ENCODE peak calls at places on chromosomes 12 and 14, in seven cellular contexts. One of them, this sample, is unnamed.

GRCh38 chr14:62689741-62690140 is 355.5 kb downstream of the KCNH5 start:
- DNase-seq in IMR-90: no peak
- DNase-seq in substantia nigra: no peak
- DNase-seq in naive thymus-derived CD4-positive, alpha-beta T cell: no peak
- DNase-seq in esophagus squamous epithelium: no peak
- DNase-seq in upper lobe of right lung: no peak
- DNase-seq in cardiac muscle cell: no peak
- DNase-seq in this sample: no peak

GRCh38 chr12:76085159-76085868 is 829 bp upstream of the NAP1L1 start:
- DNase-seq in upper lobe of right lung: no peak
- DNase-seq in naive thymus-derived CD4-positive, alpha-beta T cell: peak
- DNase-seq in cardiac muscle cell: peak
- DNase-seq in esophagus squamous epithelium: no peak
- DNase-seq in substantia nigra: no peak
- DNase-seq in IMR-90: peak
- DNase-seq in this sample: peak

GRCh38 chr12:39620664-39621658 is 1.4 kb upstream of the ABCD2 start:
- DNase-seq in IMR-90: no peak
- DNase-seq in upper lobe of right lung: no peak
- DNase-seq in substantia nigra: no peak
- DNase-seq in naive thymus-derived CD4-positive, alpha-beta T cell: peak
- DNase-seq in esophagus squamous epithelium: no peak
- DNase-seq in cardiac muscle cell: peak
- DNase-seq in this sample: peak

GRCh38 chr14:69643430-69644200 is 32.2 kb downstream of the SUSD6 start:
- DNase-seq in naive thymus-derived CD4-positive, alpha-beta T cell: no peak
- DNase-seq in substantia nigra: no peak
- DNase-seq in upper lobe of right lung: peak
- DNase-seq in cardiac muscle cell: no peak
- DNase-seq in IMR-90: peak
- DNase-seq in esophagus squamous epithelium: no peak
- DNase-seq in this sample: no peak

GRCh38 chr14:64745511-64746041 is 41.4 kb downstream of the PLEKHG3 start:
- DNase-seq in cardiac muscle cell: peak
- DNase-seq in esophagus squamous epithelium: no peak
- DNase-seq in substantia nigra: no peak
- DNase-seq in upper lobe of right lung: no peak
- DNase-seq in naive thymus-derived CD4-positive, alpha-beta T cell: no peak
- DNase-seq in IMR-90: peak
- DNase-seq in this sample: no peak

GRCh38 chr12:32181498-32182175 is 75.0 kb downstream of the BICD1 start:
- DNase-seq in IMR-90: no peak
- DNase-seq in naive thymus-derived CD4-positive, alpha-beta T cell: no peak
- DNase-seq in esophagus squamous epithelium: no peak
- DNase-seq in upper lobe of right lung: no peak
- DNase-seq in substantia nigra: no peak
- DNase-seq in cardiac muscle cell: no peak
- DNase-seq in this sample: no peak

GRCh38 chr14:60965402-60965801 is 15.5 kb downstream of the TRMT5 start:
- DNase-seq in esophagus squamous epithelium: no peak
- DNase-seq in substantia nigra: no peak
- DNase-seq in cardiac muscle cell: peak
- DNase-seq in upper lobe of right lung: no peak
- DNase-seq in naive thymus-derived CD4-positive, alpha-beta T cell: no peak
- DNase-seq in IMR-90: peak
- DNase-seq in this sample: no peak

GRCh38 chr12:13252024-13252423 is 55.5 kb downstream of the EMP1 start:
- DNase-seq in upper lobe of right lung: no peak
- DNase-seq in cardiac muscle cell: no peak
- DNase-seq in esophagus squamous epithelium: no peak
- DNase-seq in IMR-90: no peak
- DNase-seq in substantia nigra: no peak
- DNase-seq in naive thymus-derived CD4-positive, alpha-beta T cell: no peak
- DNase-seq in this sample: no peak

GRCh38 chr14:40485688-40486087 is 1053.5 kb upstream of the FBXO33 start:
- DNase-seq in cardiac muscle cell: no peak
- DNase-seq in esophagus squamous epithelium: no peak
- DNase-seq in IMR-90: no peak
- DNase-seq in substantia nigra: no peak
- DNase-seq in upper lobe of right lung: no peak
- DNase-seq in naive thymus-derived CD4-positive, alpha-beta T cell: no peak
- DNase-seq in this sample: no peak

GRCh38 chr14:93986972-93987371 is 10.1 kb upstream of the CCDC197 start:
- DNase-seq in naive thymus-derived CD4-positive, alpha-beta T cell: no peak
- DNase-seq in upper lobe of right lung: no peak
- DNase-seq in substantia nigra: no peak
- DNase-seq in esophagus squamous epithelium: no peak
- DNase-seq in cardiac muscle cell: no peak
- DNase-seq in IMR-90: no peak
- DNase-seq in this sample: no peak

GRCh38 chr14:52790011-52790755 is 1.2 kb downstream of the GNPNAT1 start:
- DNase-seq in cardiac muscle cell: no peak
- DNase-seq in IMR-90: no peak
- DNase-seq in naive thymus-derived CD4-positive, alpha-beta T cell: no peak
- DNase-seq in esophagus squamous epithelium: no peak
- DNase-seq in upper lobe of right lung: no peak
- DNase-seq in substantia nigra: no peak
- DNase-seq in this sample: no peak

GRCh38 chr12:30046376-30046775 is 262.6 kb upstream of the TMTC1 start:
- DNase-seq in substantia nigra: no peak
- DNase-seq in esophagus squamous epithelium: no peak
- DNase-seq in naive thymus-derived CD4-positive, alpha-beta T cell: no peak
- DNase-seq in upper lobe of right lung: no peak
- DNase-seq in IMR-90: no peak
- DNase-seq in cardiac muscle cell: no peak
- DNase-seq in this sample: no peak

GRCh38 chr12:111425655-111426054 is 19.9 kb downstream of the SH2B3 start:
- DNase-seq in naive thymus-derived CD4-positive, alpha-beta T cell: no peak
- DNase-seq in esophagus squamous epithelium: no peak
- DNase-seq in upper lobe of right lung: no peak
- DNase-seq in substantia nigra: no peak
- DNase-seq in cardiac muscle cell: no peak
- DNase-seq in IMR-90: peak
- DNase-seq in this sample: no peak

GRCh38 chr12:44224399-44224798 is 388.5 kb downstream of the TMEM117 start:
- DNase-seq in upper lobe of right lung: no peak
- DNase-seq in IMR-90: no peak
- DNase-seq in naive thymus-derived CD4-positive, alpha-beta T cell: no peak
- DNase-seq in esophagus squamous epithelium: no peak
- DNase-seq in cardiac muscle cell: no peak
- DNase-seq in substantia nigra: no peak
- DNase-seq in this sample: no peak

GRCh38 chr12:23950011-23950774 is 723 bp upstream of the SOX5 start:
- DNase-seq in esophagus squamous epithelium: no peak
- DNase-seq in IMR-90: peak
- DNase-seq in cardiac muscle cell: peak
- DNase-seq in upper lobe of right lung: peak
- DNase-seq in naive thymus-derived CD4-positive, alpha-beta T cell: no peak
- DNase-seq in substantia nigra: no peak
- DNase-seq in this sample: no peak

GRCh38 chr14:36519431-36520321 is at the start of gene NKX2-1:
- DNase-seq in substantia nigra: no peak
- DNase-seq in cardiac muscle cell: no peak
- DNase-seq in naive thymus-derived CD4-positive, alpha-beta T cell: no peak
- DNase-seq in upper lobe of right lung: peak
- DNase-seq in esophagus squamous epithelium: no peak
- DNase-seq in IMR-90: no peak
- DNase-seq in this sample: no peak

GRCh38 chr14:55752580-55753365 is 172.8 kb downstream of the KTN1 start:
- DNase-seq in esophagus squamous epithelium: no peak
- DNase-seq in upper lobe of right lung: no peak
- DNase-seq in substantia nigra: no peak
- DNase-seq in cardiac muscle cell: peak
- DNase-seq in naive thymus-derived CD4-positive, alpha-beta T cell: no peak
- DNase-seq in IMR-90: peak
- DNase-seq in this sample: no peak

GRCh38 chr12:30754383-30754749 is 385 bp downstream of the CAPRIN2 start:
- DNase-seq in upper lobe of right lung: no peak
- DNase-seq in IMR-90: no peak
- DNase-seq in naive thymus-derived CD4-positive, alpha-beta T cell: no peak
- DNase-seq in substantia nigra: no peak
- DNase-seq in esophagus squamous epithelium: no peak
- DNase-seq in cardiac muscle cell: no peak
- DNase-seq in this sample: no peak

GRCh38 chr12:100573499-100574261 is at the start of gene GAS2L3:
- DNase-seq in IMR-90: peak
- DNase-seq in esophagus squamous epithelium: no peak
- DNase-seq in naive thymus-derived CD4-positive, alpha-beta T cell: peak
- DNase-seq in substantia nigra: peak
- DNase-seq in upper lobe of right lung: peak
- DNase-seq in cardiac muscle cell: peak
- DNase-seq in this sample: peak

GRCh38 chr12:89962648-89963047 is 254.0 kb upstream of the ATP2B1 start:
- DNase-seq in cardiac muscle cell: no peak
- DNase-seq in substantia nigra: no peak
- DNase-seq in IMR-90: no peak
- DNase-seq in esophagus squamous epithelium: no peak
- DNase-seq in upper lobe of right lung: no peak
- DNase-seq in naive thymus-derived CD4-positive, alpha-beta T cell: no peak
- DNase-seq in this sample: no peak

GRCh38 chr12:129193263-129193871 is 340.1 kb downstream of the GLT1D1 start:
- DNase-seq in esophagus squamous epithelium: no peak
- DNase-seq in upper lobe of right lung: no peak
- DNase-seq in cardiac muscle cell: no peak
- DNase-seq in IMR-90: no peak
- DNase-seq in substantia nigra: no peak
- DNase-seq in naive thymus-derived CD4-positive, alpha-beta T cell: no peak
- DNase-seq in this sample: no peak

GRCh38 chr14:74579447-74580274 is 32.4 kb downstream of the LTBP2 start:
- DNase-seq in IMR-90: peak
- DNase-seq in cardiac muscle cell: peak
- DNase-seq in upper lobe of right lung: no peak
- DNase-seq in esophagus squamous epithelium: no peak
- DNase-seq in naive thymus-derived CD4-positive, alpha-beta T cell: no peak
- DNase-seq in substantia nigra: no peak
- DNase-seq in this sample: no peak

GRCh38 chr14:53316504-53316903 is 163.4 kb upstream of the DDHD1 start:
- DNase-seq in esophagus squamous epithelium: no peak
- DNase-seq in substantia nigra: no peak
- DNase-seq in cardiac muscle cell: no peak
- DNase-seq in naive thymus-derived CD4-positive, alpha-beta T cell: no peak
- DNase-seq in upper lobe of right lung: no peak
- DNase-seq in IMR-90: no peak
- DNase-seq in this sample: no peak

GRCh38 chr12:33551006-33551405 is 111.4 kb upstream of the SYT10 start:
- DNase-seq in upper lobe of right lung: no peak
- DNase-seq in cardiac muscle cell: no peak
- DNase-seq in esophagus squamous epithelium: no peak
- DNase-seq in naive thymus-derived CD4-positive, alpha-beta T cell: no peak
- DNase-seq in IMR-90: no peak
- DNase-seq in substantia nigra: no peak
- DNase-seq in this sample: no peak

GRCh38 chr12:66744956-66745383 is 66.1 kb upstream of the GRIP1 start:
- DNase-seq in esophagus squamous epithelium: no peak
- DNase-seq in naive thymus-derived CD4-positive, alpha-beta T cell: no peak
- DNase-seq in substantia nigra: no peak
- DNase-seq in cardiac muscle cell: no peak
- DNase-seq in upper lobe of right lung: no peak
- DNase-seq in IMR-90: no peak
- DNase-seq in this sample: no peak